ENCODE peak calls at places on chromosomes 7 and 10, in four cellular contexts. S is H1, P is HAP-1, H is GM23248. A is an unnamed sample. For H3K4me1 and H3K27me3, the result is how much of the 10 kb centered on the place peaks cover.

GRCh38 chr7:133164444-133164843 is 82.6 kb upstream of the CHCHD3 start:
- DNase-seq in S (no peak), H (no peak), P (no peak), A (no peak)

GRCh38 chr7:39978252-39978934 is 28.3 kb downstream of the CDK13 start:
- DNase-seq in S (no peak), H (no peak), P (peak), A (no peak)

GRCh38 chr7:150368884-150369739 is 490 bp downstream of the REPIN1 start:
- DNase-seq in H (peak), P (peak), S (peak), A (peak)

GRCh38 chr10:614772-615582 is 74.5 kb downstream of the DIP2C start:
- DNase-seq in H (peak), S (no peak), P (no peak), A (no peak)

GRCh38 chr10:73967022-73967429 is 30.9 kb upstream of the VCL start:
- DNase-seq in S (peak), P (no peak), H (no peak), A (no peak)

GRCh38 chr7:148921806-148922205 is 37.7 kb upstream of the EZH2 start:
- DNase-seq in P (no peak), S (no peak), H (no peak), A (peak)

GRCh38 chr10:131641231-131641630 is 259.6 kb upstream of the PPP2R2D start:
- DNase-seq in H (no peak), S (peak), P (no peak), A (no peak)

GRCh38 chr10:58177362-58177947 is 90.2 kb downstream of the IPMK start:
- DNase-seq in P (peak), H (peak), S (no peak), A (no peak)

GRCh38 chr7:130492519-130493274 is 812 bp downstream of the MEST start:
- DNase-seq in P (peak), H (peak), S (no peak), A (no peak)

GRCh38 chr7:102220929-102221850 is 65.5 kb upstream of the SH2B2 start:
- DNase-seq in P (no peak), S (no peak), H (peak), A (no peak)

GRCh38 chr7:119351320-119351719 is 921.7 kb upstream of the KCND2 start:
- DNase-seq in H (no peak), P (no peak), S (no peak), A (no peak)

GRCh38 chr10:102450374-102451104 is 804 bp downstream of the C10orf95 start:
- DNase-seq in H (peak), S (peak), P (peak), A (peak)

GRCh38 chr10:17801507-17801906 is 7.6 kb upstream of the MRC1 start:
- DNase-seq in S (no peak), H (no peak), P (no peak), A (no peak)

GRCh38 chr7:99793443-99793842 is 9.5 kb upstream of the CYP3A4 start:
- DNase-seq in H (no peak), P (no peak), S (no peak), A (no peak)
- H3K4me1 ChIP-seq in H (under half), P (under half), S (under half), A (under half)

DNA sequence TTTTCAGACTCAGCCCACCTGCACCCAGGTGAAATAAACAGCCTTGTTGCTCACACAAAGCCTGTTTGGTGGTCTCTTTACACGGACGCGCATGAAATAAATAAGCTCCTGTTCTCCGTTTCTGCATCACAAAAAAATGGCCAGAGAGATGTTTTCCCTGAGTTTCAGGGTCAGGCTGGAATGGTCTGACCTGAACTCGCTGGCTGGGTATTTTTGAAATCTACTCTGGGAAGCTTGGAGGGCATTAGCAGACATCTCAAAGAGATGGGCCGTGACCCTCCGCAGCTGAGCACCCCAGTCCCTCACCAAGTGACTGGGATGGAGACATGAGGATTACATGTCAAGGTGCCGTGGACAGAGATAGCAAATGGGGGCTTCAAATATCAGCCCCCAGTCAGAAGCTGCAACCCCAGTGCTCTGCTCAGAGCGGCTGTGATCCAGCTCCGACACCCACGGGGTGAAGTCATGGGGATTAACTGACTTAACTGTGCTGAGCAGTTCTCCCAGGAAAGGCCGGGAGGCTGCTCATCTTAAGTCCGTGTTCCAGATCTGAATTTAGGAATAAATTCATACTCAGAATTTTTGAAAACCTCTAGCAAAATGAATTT is 22.3 kb downstream of the CALML5 start:
- DNase-seq in S (no peak), P (no peak), H (peak), A (peak)
- H3K27me3 ChIP-seq in S (under half), P (under half), H (under half), A (under half)

DNA sequence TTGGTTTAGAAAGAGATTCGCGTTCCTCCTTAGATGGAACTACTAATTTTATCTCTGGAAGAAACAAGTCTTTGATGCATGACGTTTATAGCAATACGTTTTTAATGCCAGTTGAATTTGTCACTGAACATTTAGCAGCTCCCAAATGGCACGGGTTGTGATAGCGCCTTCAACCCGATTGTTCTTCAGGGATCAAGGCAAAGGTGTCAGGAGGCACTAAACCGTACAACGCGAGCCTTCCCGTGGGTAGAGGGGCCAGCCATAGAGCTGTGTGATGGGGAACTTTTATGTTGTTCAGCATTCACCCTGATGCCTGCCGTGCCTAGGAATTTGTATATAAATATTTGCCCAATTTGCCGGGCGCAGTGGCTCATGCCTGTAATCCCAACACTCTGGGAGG is 3.4 kb downstream of the GET4 start:
- DNase-seq in H (no peak), P (no peak), S (no peak), A (no peak)
- H3K4me1 ChIP-seq in H (under half), P (under half), S (under half), A (under half)

GRCh38 chr10:124448696-124449169 is 1.1 kb downstream of the NKX1-2 start:
- DNase-seq in P (no peak), H (no peak), S (peak), A (no peak)
- H3K27me3 ChIP-seq in P (under half), H (half or more), S (under half), A (under half)

DNA sequence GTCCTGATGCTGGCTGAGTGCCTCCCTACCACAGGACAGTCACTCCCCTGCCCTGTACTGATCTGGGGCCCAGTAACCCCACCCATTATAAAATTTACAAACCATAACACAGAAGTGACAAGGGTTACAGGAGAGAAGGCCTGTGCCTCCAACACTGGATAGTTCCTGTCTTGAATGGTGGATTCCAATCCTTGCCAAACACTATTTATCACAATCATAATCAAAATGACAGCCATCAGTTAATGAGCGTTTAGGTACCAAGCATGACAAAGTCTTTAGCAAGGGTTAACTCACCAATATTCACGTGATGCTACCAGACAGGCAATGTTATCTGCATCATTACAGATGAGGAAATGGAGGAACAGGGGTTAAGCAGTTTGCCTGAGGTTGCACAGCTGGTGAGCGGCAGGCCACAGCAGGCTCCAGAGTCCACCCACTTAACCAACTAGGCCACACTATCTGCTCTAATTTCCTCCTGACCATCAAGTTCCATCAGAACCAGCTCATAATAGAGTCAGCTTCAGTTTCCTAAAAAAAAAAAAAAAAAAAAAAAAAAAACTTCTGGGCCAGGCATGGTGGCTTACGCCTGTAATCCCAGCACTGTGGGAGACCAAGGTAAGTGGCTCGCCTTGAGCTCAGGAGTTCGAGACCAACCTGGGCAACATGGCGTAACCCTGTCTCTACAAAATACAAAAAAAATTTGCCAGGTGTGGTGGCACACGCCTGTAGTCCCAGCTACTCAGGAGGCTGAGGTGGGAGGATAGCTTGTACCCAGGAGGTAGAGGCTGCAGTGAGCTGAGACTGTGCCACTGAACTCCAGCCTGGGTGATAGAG is 14.2 kb downstream of the PDLIM1 start:
- DNase-seq in H (peak), S (peak), P (no peak), A (no peak)
- H3K4me1 ChIP-seq in H (half or more), S (under half), P (under half), A (half or more)

DNA sequence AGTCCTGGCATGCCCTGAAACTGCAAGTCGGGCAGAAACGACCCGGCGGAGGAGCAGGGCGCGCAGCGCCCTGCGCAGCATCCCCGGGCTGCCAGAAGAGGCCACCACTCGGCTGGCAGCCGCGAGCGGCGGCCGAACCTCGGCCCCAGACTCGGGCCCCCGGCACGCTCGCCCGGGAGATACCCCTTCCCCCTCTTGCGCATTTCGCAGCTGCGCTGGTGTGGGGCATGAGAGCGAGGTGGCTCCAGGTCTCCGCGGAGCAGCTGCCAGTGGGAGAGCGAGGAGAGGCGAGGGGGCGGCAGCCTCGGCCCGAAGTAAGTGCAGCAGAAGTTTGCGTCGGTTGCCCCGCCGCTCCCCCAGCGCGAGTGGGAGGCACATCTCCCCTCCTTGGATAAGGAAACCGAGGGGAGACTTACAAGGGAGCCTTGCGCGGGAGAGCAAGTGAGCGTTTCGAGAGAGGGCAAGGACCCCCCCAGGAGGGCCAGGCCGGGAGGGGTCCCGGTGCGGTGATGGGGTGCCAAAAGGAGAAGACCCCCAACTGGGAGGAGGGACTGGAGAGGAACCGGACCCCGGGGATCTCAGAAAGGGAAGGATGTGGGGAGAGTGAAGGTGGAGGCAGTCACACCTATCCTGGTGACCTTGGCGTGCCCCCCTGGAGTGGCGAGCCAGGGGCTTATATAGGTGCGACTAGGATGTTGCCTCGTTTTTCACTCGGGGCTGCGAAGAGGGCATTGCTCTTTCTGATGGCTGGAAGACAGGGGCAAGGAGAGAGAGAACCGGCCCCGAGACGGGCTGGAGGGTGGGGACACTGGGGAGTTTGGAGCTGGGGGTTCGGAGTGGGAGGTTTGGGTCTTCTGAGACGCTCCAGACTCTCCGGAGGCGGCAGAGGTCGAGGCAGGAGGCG is 256.3 kb downstream of the OTUD1 start:
- DNase-seq in S (peak), H (no peak), P (no peak), A (no peak)
- H3K27me3 ChIP-seq in S (half or more), H (half or more), P (under half), A (under half)

GRCh38 chr10:34444223-34445183 is 370.6 kb downstream of the PARD3 start:
- DNase-seq in H (peak), S (no peak), P (no peak), A (no peak)

GRCh38 chr10:34446046-34446445 is 369.1 kb downstream of the PARD3 start:
- DNase-seq in S (no peak), P (no peak), H (no peak), A (no peak)

GRCh38 chr10:34454590-34455289 is 360.4 kb downstream of the PARD3 start:
- DNase-seq in P (no peak), H (no peak), S (no peak), A (no peak)

GRCh38 chr10:34449836-34450235 is 365.3 kb downstream of the PARD3 start:
- DNase-seq in S (no peak), H (peak), P (no peak), A (no peak)
- H3K4me1 ChIP-seq in S (under half), H (under half), P (under half), A (under half)